ENCODE peak calls at places on chromosomes 6 and 20, in six cellular contexts. One of them, this sample, is unnamed.

GRCh38 chr20:34030453-34030852 is 36.7 kb downstream of the RALY start:
- DNase-seq in DMS79 treated with DMSO at 0.1 percent for 48 hours: no peak
- DNase-seq in head of caudate nucleus: no peak
- DNase-seq in islet precursor cell: no peak
- DNase-seq in CD4-positive, CD25-positive, alpha-beta regulatory T cell: no peak
- DNase-seq in activated T-cell treated with anti-CD3 and anti-CD28 coated beads for 1 hour: no peak
- DNase-seq in this sample: no peak

GRCh38 chr6:116229287-116229913 is 24.5 kb downstream of the TSPYL4 start:
- DNase-seq in DMS79 treated with DMSO at 0.1 percent for 48 hours: no peak
- DNase-seq in head of caudate nucleus: peak
- DNase-seq in islet precursor cell: peak
- DNase-seq in CD4-positive, CD25-positive, alpha-beta regulatory T cell: no peak
- DNase-seq in activated T-cell treated with anti-CD3 and anti-CD28 coated beads for 1 hour: no peak
- DNase-seq in this sample: peak

GRCh38 chr6:6696867-6697531 is 108.5 kb downstream of the LY86 start:
- DNase-seq in DMS79 treated with DMSO at 0.1 percent for 48 hours: no peak
- DNase-seq in head of caudate nucleus: no peak
- DNase-seq in islet precursor cell: peak
- DNase-seq in CD4-positive, CD25-positive, alpha-beta regulatory T cell: no peak
- DNase-seq in activated T-cell treated with anti-CD3 and anti-CD28 coated beads for 1 hour: no peak
- DNase-seq in this sample: no peak

GRCh38 chr6:150286919-150287318 is 81.9 kb upstream of the IYD start:
- DNase-seq in DMS79 treated with DMSO at 0.1 percent for 48 hours: peak
- DNase-seq in head of caudate nucleus: no peak
- DNase-seq in islet precursor cell: no peak
- DNase-seq in CD4-positive, CD25-positive, alpha-beta regulatory T cell: no peak
- DNase-seq in activated T-cell treated with anti-CD3 and anti-CD28 coated beads for 1 hour: no peak
- DNase-seq in this sample: no peak

GRCh38 chr20:47451602-47451904 is 50.1 kb upstream of the NCOA3 start:
- DNase-seq in DMS79 treated with DMSO at 0.1 percent for 48 hours: no peak
- DNase-seq in head of caudate nucleus: no peak
- DNase-seq in islet precursor cell: no peak
- DNase-seq in CD4-positive, CD25-positive, alpha-beta regulatory T cell: no peak
- DNase-seq in activated T-cell treated with anti-CD3 and anti-CD28 coated beads for 1 hour: no peak
- DNase-seq in this sample: no peak

GRCh38 chr6:157538163-157538562 is 157.2 kb downstream of the ZDHHC14 start:
- DNase-seq in DMS79 treated with DMSO at 0.1 percent for 48 hours: no peak
- DNase-seq in head of caudate nucleus: no peak
- DNase-seq in islet precursor cell: no peak
- DNase-seq in CD4-positive, CD25-positive, alpha-beta regulatory T cell: no peak
- DNase-seq in activated T-cell treated with anti-CD3 and anti-CD28 coated beads for 1 hour: no peak
- DNase-seq in this sample: no peak

GRCh38 chr20:62925420-62926228 is 681 bp downstream of the DIDO1 start:
- DNase-seq in DMS79 treated with DMSO at 0.1 percent for 48 hours: peak
- DNase-seq in head of caudate nucleus: peak
- DNase-seq in islet precursor cell: no peak
- DNase-seq in CD4-positive, CD25-positive, alpha-beta regulatory T cell: peak
- DNase-seq in activated T-cell treated with anti-CD3 and anti-CD28 coated beads for 1 hour: no peak
- DNase-seq in this sample: no peak

GRCh38 chr20:62088258-62089127 is 22.8 kb upstream of the TAF4 start:
- DNase-seq in DMS79 treated with DMSO at 0.1 percent for 48 hours: no peak
- DNase-seq in head of caudate nucleus: no peak
- DNase-seq in islet precursor cell: peak
- DNase-seq in CD4-positive, CD25-positive, alpha-beta regulatory T cell: no peak
- DNase-seq in activated T-cell treated with anti-CD3 and anti-CD28 coated beads for 1 hour: no peak
- DNase-seq in this sample: no peak

GRCh38 chr20:18164356-18164755 is 26.7 kb downstream of the KAT14 start:
- DNase-seq in DMS79 treated with DMSO at 0.1 percent for 48 hours: no peak
- DNase-seq in head of caudate nucleus: no peak
- DNase-seq in islet precursor cell: peak
- DNase-seq in CD4-positive, CD25-positive, alpha-beta regulatory T cell: no peak
- DNase-seq in activated T-cell treated with anti-CD3 and anti-CD28 coated beads for 1 hour: no peak
- DNase-seq in this sample: no peak

GRCh38 chr20:46130534-46130933 is 12.4 kb downstream of the CD40 start:
- DNase-seq in DMS79 treated with DMSO at 0.1 percent for 48 hours: peak
- DNase-seq in head of caudate nucleus: no peak
- DNase-seq in islet precursor cell: no peak
- DNase-seq in CD4-positive, CD25-positive, alpha-beta regulatory T cell: no peak
- DNase-seq in activated T-cell treated with anti-CD3 and anti-CD28 coated beads for 1 hour: no peak
- DNase-seq in this sample: no peak

GRCh38 chr20:54208492-54209044 is 681 bp downstream of the PFDN4 start:
- DNase-seq in DMS79 treated with DMSO at 0.1 percent for 48 hours: no peak
- DNase-seq in head of caudate nucleus: no peak
- DNase-seq in islet precursor cell: peak
- DNase-seq in CD4-positive, CD25-positive, alpha-beta regulatory T cell: no peak
- DNase-seq in activated T-cell treated with anti-CD3 and anti-CD28 coated beads for 1 hour: no peak
- DNase-seq in this sample: no peak

GRCh38 chr6:225121-225721 is 67.1 kb upstream of the DUSP22 start:
- DNase-seq in DMS79 treated with DMSO at 0.1 percent for 48 hours: no peak
- DNase-seq in head of caudate nucleus: no peak
- DNase-seq in islet precursor cell: peak
- DNase-seq in CD4-positive, CD25-positive, alpha-beta regulatory T cell: no peak
- DNase-seq in activated T-cell treated with anti-CD3 and anti-CD28 coated beads for 1 hour: peak
- DNase-seq in this sample: no peak

GRCh38 chr6:135117413-135117968 is 62.9 kb upstream of the HBS1L start:
- DNase-seq in DMS79 treated with DMSO at 0.1 percent for 48 hours: no peak
- DNase-seq in head of caudate nucleus: no peak
- DNase-seq in islet precursor cell: no peak
- DNase-seq in CD4-positive, CD25-positive, alpha-beta regulatory T cell: no peak
- DNase-seq in activated T-cell treated with anti-CD3 and anti-CD28 coated beads for 1 hour: no peak
- DNase-seq in this sample: no peak

GRCh38 chr6:130696806-130697205 is 130.4 kb upstream of the SMLR1 start:
- DNase-seq in DMS79 treated with DMSO at 0.1 percent for 48 hours: no peak
- DNase-seq in head of caudate nucleus: no peak
- DNase-seq in islet precursor cell: no peak
- DNase-seq in CD4-positive, CD25-positive, alpha-beta regulatory T cell: no peak
- DNase-seq in activated T-cell treated with anti-CD3 and anti-CD28 coated beads for 1 hour: no peak
- DNase-seq in this sample: no peak

GRCh38 chr6:90928051-90928450 is 341.2 kb upstream of the MAP3K7 start:
- DNase-seq in DMS79 treated with DMSO at 0.1 percent for 48 hours: no peak
- DNase-seq in head of caudate nucleus: no peak
- DNase-seq in islet precursor cell: no peak
- DNase-seq in CD4-positive, CD25-positive, alpha-beta regulatory T cell: no peak
- DNase-seq in activated T-cell treated with anti-CD3 and anti-CD28 coated beads for 1 hour: no peak
- DNase-seq in this sample: no peak

GRCh38 chr6:77092971-77093370 is 370.3 kb downstream of the HTR1B start:
- DNase-seq in DMS79 treated with DMSO at 0.1 percent for 48 hours: no peak
- DNase-seq in head of caudate nucleus: no peak
- DNase-seq in islet precursor cell: no peak
- DNase-seq in CD4-positive, CD25-positive, alpha-beta regulatory T cell: no peak
- DNase-seq in activated T-cell treated with anti-CD3 and anti-CD28 coated beads for 1 hour: no peak
- DNase-seq in this sample: no peak

GRCh38 chr6:168374541-168375071 is 55.0 kb upstream of the DACT2 start:
- DNase-seq in DMS79 treated with DMSO at 0.1 percent for 48 hours: no peak
- DNase-seq in head of caudate nucleus: no peak
- DNase-seq in islet precursor cell: no peak
- DNase-seq in CD4-positive, CD25-positive, alpha-beta regulatory T cell: no peak
- DNase-seq in activated T-cell treated with anti-CD3 and anti-CD28 coated beads for 1 hour: no peak
- DNase-seq in this sample: no peak

GRCh38 chr6:17505062-17505476 is 95.0 kb upstream of the FAM8A1 start:
- DNase-seq in DMS79 treated with DMSO at 0.1 percent for 48 hours: no peak
- DNase-seq in head of caudate nucleus: no peak
- DNase-seq in islet precursor cell: no peak
- DNase-seq in CD4-positive, CD25-positive, alpha-beta regulatory T cell: no peak
- DNase-seq in activated T-cell treated with anti-CD3 and anti-CD28 coated beads for 1 hour: no peak
- DNase-seq in this sample: no peak

GRCh38 chr6:10429638-10430427 is 15.0 kb upstream of the TFAP2A start:
- DNase-seq in DMS79 treated with DMSO at 0.1 percent for 48 hours: peak
- DNase-seq in head of caudate nucleus: no peak
- DNase-seq in islet precursor cell: peak
- DNase-seq in CD4-positive, CD25-positive, alpha-beta regulatory T cell: no peak
- DNase-seq in activated T-cell treated with anti-CD3 and anti-CD28 coated beads for 1 hour: no peak
- DNase-seq in this sample: no peak

GRCh38 chr6:138387577-138388368 is 10.1 kb downstream of the SMIM28 start:
- DNase-seq in DMS79 treated with DMSO at 0.1 percent for 48 hours: no peak
- DNase-seq in head of caudate nucleus: no peak
- DNase-seq in islet precursor cell: no peak
- DNase-seq in CD4-positive, CD25-positive, alpha-beta regulatory T cell: no peak
- DNase-seq in activated T-cell treated with anti-CD3 and anti-CD28 coated beads for 1 hour: no peak
- DNase-seq in this sample: no peak

GRCh38 chr6:36636283-36636682 is 42.1 kb downstream of the SRSF3 start:
- DNase-seq in DMS79 treated with DMSO at 0.1 percent for 48 hours: no peak
- DNase-seq in head of caudate nucleus: no peak
- DNase-seq in islet precursor cell: no peak
- DNase-seq in CD4-positive, CD25-positive, alpha-beta regulatory T cell: no peak
- DNase-seq in activated T-cell treated with anti-CD3 and anti-CD28 coated beads for 1 hour: no peak
- DNase-seq in this sample: no peak

GRCh38 chr20:58508762-58509395 is 6.3 kb downstream of the APCDD1L start:
- DNase-seq in DMS79 treated with DMSO at 0.1 percent for 48 hours: no peak
- DNase-seq in head of caudate nucleus: no peak
- DNase-seq in islet precursor cell: no peak
- DNase-seq in CD4-positive, CD25-positive, alpha-beta regulatory T cell: no peak
- DNase-seq in activated T-cell treated with anti-CD3 and anti-CD28 coated beads for 1 hour: no peak
- DNase-seq in this sample: no peak

GRCh38 chr6:73377225-73377624 is 7.5 kb upstream of the OOEP start:
- DNase-seq in DMS79 treated with DMSO at 0.1 percent for 48 hours: no peak
- DNase-seq in head of caudate nucleus: no peak
- DNase-seq in islet precursor cell: no peak
- DNase-seq in CD4-positive, CD25-positive, alpha-beta regulatory T cell: no peak
- DNase-seq in activated T-cell treated with anti-CD3 and anti-CD28 coated beads for 1 hour: no peak
- DNase-seq in this sample: no peak

GRCh38 chr6:55729665-55730064 is 145.7 kb downstream of the BMP5 start:
- DNase-seq in DMS79 treated with DMSO at 0.1 percent for 48 hours: no peak
- DNase-seq in head of caudate nucleus: no peak
- DNase-seq in islet precursor cell: no peak
- DNase-seq in CD4-positive, CD25-positive, alpha-beta regulatory T cell: no peak
- DNase-seq in activated T-cell treated with anti-CD3 and anti-CD28 coated beads for 1 hour: no peak
- DNase-seq in this sample: no peak

GRCh38 chr20:9145142-9145541 is 76.3 kb downstream of the PLCB4 start:
- DNase-seq in DMS79 treated with DMSO at 0.1 percent for 48 hours: no peak
- DNase-seq in head of caudate nucleus: no peak
- DNase-seq in islet precursor cell: no peak
- DNase-seq in CD4-positive, CD25-positive, alpha-beta regulatory T cell: no peak
- DNase-seq in activated T-cell treated with anti-CD3 and anti-CD28 coated beads for 1 hour: no peak
- DNase-seq in this sample: no peak

GRCh38 chr6:166744654-166745134 is 117.6 kb upstream of the RPS6KA2 start:
- DNase-seq in DMS79 treated with DMSO at 0.1 percent for 48 hours: no peak
- DNase-seq in head of caudate nucleus: no peak
- DNase-seq in islet precursor cell: peak
- DNase-seq in CD4-positive, CD25-positive, alpha-beta regulatory T cell: no peak
- DNase-seq in activated T-cell treated with anti-CD3 and anti-CD28 coated beads for 1 hour: no peak
- DNase-seq in this sample: no peak

GRCh38 chr20:31916724-31917123 is 35.1 kb downstream of the PDRG1 start:
- DNase-seq in DMS79 treated with DMSO at 0.1 percent for 48 hours: no peak
- DNase-seq in head of caudate nucleus: no peak
- DNase-seq in islet precursor cell: peak
- DNase-seq in CD4-positive, CD25-positive, alpha-beta regulatory T cell: no peak
- DNase-seq in activated T-cell treated with anti-CD3 and anti-CD28 coated beads for 1 hour: no peak
- DNase-seq in this sample: no peak

GRCh38 chr20:13777171-13777601 is 7.5 kb downstream of the ESF1 start:
- DNase-seq in DMS79 treated with DMSO at 0.1 percent for 48 hours: no peak
- DNase-seq in head of caudate nucleus: no peak
- DNase-seq in islet precursor cell: no peak
- DNase-seq in CD4-positive, CD25-positive, alpha-beta regulatory T cell: no peak
- DNase-seq in activated T-cell treated with anti-CD3 and anti-CD28 coated beads for 1 hour: no peak
- DNase-seq in this sample: no peak

GRCh38 chr20:19785886-19786285 is 27.8 kb downstream of the RIN2 start:
- DNase-seq in DMS79 treated with DMSO at 0.1 percent for 48 hours: no peak
- DNase-seq in head of caudate nucleus: no peak
- DNase-seq in islet precursor cell: no peak
- DNase-seq in CD4-positive, CD25-positive, alpha-beta regulatory T cell: no peak
- DNase-seq in activated T-cell treated with anti-CD3 and anti-CD28 coated beads for 1 hour: no peak
- DNase-seq in this sample: no peak

GRCh38 chr6:99393698-99394531 is at the start of gene COQ3:
- DNase-seq in DMS79 treated with DMSO at 0.1 percent for 48 hours: peak
- DNase-seq in head of caudate nucleus: peak
- DNase-seq in islet precursor cell: peak
- DNase-seq in CD4-positive, CD25-positive, alpha-beta regulatory T cell: peak
- DNase-seq in activated T-cell treated with anti-CD3 and anti-CD28 coated beads for 1 hour: peak
- DNase-seq in this sample: peak

GRCh38 chr6:121106962-121107361 is 227.3 kb downstream of the TBC1D32 start:
- DNase-seq in DMS79 treated with DMSO at 0.1 percent for 48 hours: no peak
- DNase-seq in head of caudate nucleus: no peak
- DNase-seq in islet precursor cell: no peak
- DNase-seq in CD4-positive, CD25-positive, alpha-beta regulatory T cell: no peak
- DNase-seq in activated T-cell treated with anti-CD3 and anti-CD28 coated beads for 1 hour: no peak
- DNase-seq in this sample: no peak

GRCh38 chr6:40885139-40885774 is 153.8 kb downstream of the UNC5CL start:
- DNase-seq in DMS79 treated with DMSO at 0.1 percent for 48 hours: no peak
- DNase-seq in head of caudate nucleus: no peak
- DNase-seq in islet precursor cell: peak
- DNase-seq in CD4-positive, CD25-positive, alpha-beta regulatory T cell: no peak
- DNase-seq in activated T-cell treated with anti-CD3 and anti-CD28 coated beads for 1 hour: no peak
- DNase-seq in this sample: no peak

GRCh38 chr6:106421491-106421890 is 61.0 kb downstream of the CRYBG1 start:
- DNase-seq in DMS79 treated with DMSO at 0.1 percent for 48 hours: no peak
- DNase-seq in head of caudate nucleus: no peak
- DNase-seq in islet precursor cell: no peak
- DNase-seq in CD4-positive, CD25-positive, alpha-beta regulatory T cell: no peak
- DNase-seq in activated T-cell treated with anti-CD3 and anti-CD28 coated beads for 1 hour: no peak
- DNase-seq in this sample: no peak

GRCh38 chr6:95848717-95849116 is 167.1 kb upstream of the FUT9 start:
- DNase-seq in DMS79 treated with DMSO at 0.1 percent for 48 hours: no peak
- DNase-seq in head of caudate nucleus: no peak
- DNase-seq in islet precursor cell: no peak
- DNase-seq in CD4-positive, CD25-positive, alpha-beta regulatory T cell: no peak
- DNase-seq in activated T-cell treated with anti-CD3 and anti-CD28 coated beads for 1 hour: no peak
- DNase-seq in this sample: no peak

GRCh38 chr6:64737418-64737817 is 969.6 kb downstream of the EYS start:
- DNase-seq in DMS79 treated with DMSO at 0.1 percent for 48 hours: no peak
- DNase-seq in head of caudate nucleus: no peak
- DNase-seq in islet precursor cell: no peak
- DNase-seq in CD4-positive, CD25-positive, alpha-beta regulatory T cell: no peak
- DNase-seq in activated T-cell treated with anti-CD3 and anti-CD28 coated beads for 1 hour: no peak
- DNase-seq in this sample: no peak

GRCh38 chr6:118611334-118611733 is 40.1 kb downstream of the CEP85L start:
- DNase-seq in DMS79 treated with DMSO at 0.1 percent for 48 hours: no peak
- DNase-seq in head of caudate nucleus: no peak
- DNase-seq in islet precursor cell: no peak
- DNase-seq in CD4-positive, CD25-positive, alpha-beta regulatory T cell: no peak
- DNase-seq in activated T-cell treated with anti-CD3 and anti-CD28 coated beads for 1 hour: no peak
- DNase-seq in this sample: no peak

This sample was measured in uterus.